ENCODE peak calls at places on chromosomes 4 and X, in four cellular contexts. A is progenitor cell of endocrine pancreas, S is Calu3, L is WERI-Rb-1. P is an unnamed sample.

GRCh38 chrX:10189317-10190268 is 32.8 kb downstream of the CLCN4 start:
- DNase-seq in S (peak; percentile 76), L (peak; percentile 74), A (peak; percentile 69), P (peak; percentile 81)

GRCh38 chr4:76764251-76764650 is 133.7 kb downstream of the SOWAHB start:
- DNase-seq in L (no peak), A (no peak), S (no peak), P (no peak)

GRCh38 chrX:30489323-30489722 is 88.2 kb downstream of the TASL start:
- DNase-seq in A (no peak), S (peak; percentile 24), L (peak; percentile 15), P (no peak)

GRCh38 chr4:146567396-146567795 is 45.7 kb upstream of the SLC10A7 start:
- DNase-seq in S (no peak), A (no peak), L (no peak), P (no peak)

GRCh38 chrX:69179380-69179911 is 14.2 kb upstream of the PJA1 start:
- DNase-seq in A (no peak), L (peak; percentile 50), S (no peak), P (peak; percentile 39)

GRCh38 chr4:80709082-80709869 is 321.2 kb upstream of the BMP3 start:
- DNase-seq in S (peak; percentile 8), A (no peak), L (no peak), P (no peak)

GRCh38 chr4:151013491-151013890 is 1.6 kb downstream of the LRBA start:
- DNase-seq in A (no peak), S (no peak), L (no peak), P (no peak)

GRCh38 chr4:81786063-81786763 is 314.5 kb upstream of the RASGEF1B start:
- DNase-seq in A (no peak), L (no peak), S (no peak), P (no peak)

GRCh38 chr4:78864405-78865024 is 74.7 kb downstream of the PAQR3 start:
- DNase-seq in A (no peak), L (no peak), S (peak; percentile 23), P (peak; percentile 23)

GRCh38 chr4:100841911-100842310 is 324.1 kb upstream of the EMCN start:
- DNase-seq in S (no peak), L (no peak), A (no peak), P (no peak)

GRCh38 chrX:29662759-29663503 is 552.4 kb upstream of the MAGEB2 start:
- DNase-seq in L (no peak), A (no peak), S (peak; percentile 70), P (no peak)

GRCh38 chr4:105150511-105150910 is 3.8 kb downstream of the TET2 start:
- DNase-seq in L (no peak), A (no peak), S (no peak), P (no peak)

GRCh38 chr4:52566136-52567031 is 92.7 kb downstream of the USP46 start:
- DNase-seq in S (no peak), L (no peak), A (no peak), P (no peak)

GRCh38 chrX:53695901-53696300 is 9.4 kb upstream of the HUWE1 start:
- DNase-seq in L (no peak), S (no peak), A (no peak), P (peak; percentile 23)

GRCh38 chr4:182931691-182932297 is 14.6 kb upstream of the DCTD start:
- DNase-seq in S (no peak), L (no peak), A (no peak), P (no peak)

GRCh38 chrX:134460861-134461218 is 875 bp downstream of the HPRT1 start:
- DNase-seq in S (peak; percentile 6), A (no peak), L (no peak), P (no peak)

GRCh38 chr4:146585761-146586333 is 52.8 kb upstream of the POU4F2 start:
- DNase-seq in S (no peak), L (no peak), A (no peak), P (no peak)

GRCh38 chr4:71473541-71474240 is 134.9 kb downstream of the SLC4A4 start:
- DNase-seq in A (no peak), S (no peak), L (no peak), P (no peak)

GRCh38 chrX:29903365-29903764 is 312.0 kb upstream of the MAGEB2 start:
- DNase-seq in A (no peak), S (no peak), L (no peak), P (no peak)

GRCh38 chr4:180832086-180832485 is 1411.1 kb upstream of the TENM3 start:
- DNase-seq in S (no peak), A (no peak), L (peak; percentile 21), P (no peak)

GRCh38 chrX:154021131-154021611 is 1.5 kb upstream of the IRAK1 start:
- DNase-seq in L (no peak), S (no peak), A (no peak), P (no peak)

GRCh38 chr4:145438298-145438697 is 43.4 kb upstream of the SMAD1 start:
- DNase-seq in S (no peak), L (no peak), A (no peak), P (no peak)

GRCh38 chr4:32462944-32463343 is 1742.8 kb downstream of the PCDH7 start:
- DNase-seq in S (no peak), A (no peak), L (peak; percentile 20), P (no peak)

GRCh38 chrX:50579955-50580354 is 109.3 kb upstream of the DGKK start:
- DNase-seq in S (peak; percentile 42), L (peak; percentile 33), A (no peak), P (peak; percentile 25)

GRCh38 chr4:138952405-138952804 is 63.2 kb upstream of the NOCT start:
- DNase-seq in L (no peak), A (no peak), S (peak; percentile 10), P (no peak)

GRCh38 chr4:55547918-55548317 is 1.2 kb upstream of the CLOCK start:
- DNase-seq in A (no peak), S (no peak), L (no peak), P (no peak)

GRCh38 chr4:22063613-22064012 is 115.0 kb upstream of the KCNIP4 start:
- DNase-seq in L (no peak), A (no peak), S (no peak), P (no peak)

GRCh38 chr4:185552254-185552653 is 16.9 kb upstream of the PDLIM3 start:
- DNase-seq in S (no peak), A (no peak), L (no peak), P (no peak)

GRCh38 chr4:159169414-159169813 is 66.5 kb downstream of the RAPGEF2 start:
- DNase-seq in L (no peak), S (no peak), A (no peak), P (no peak)

GRCh38 chr4:161702287-161702686 is 461.5 kb downstream of the FSTL5 start:
- DNase-seq in S (no peak), L (no peak), A (no peak), P (no peak)
- TF ChIP-seq CTCF in S (no peak), L (peak; percentile 13), A (peak; percentile 12), P (peak; percentile 17)

DNA sequence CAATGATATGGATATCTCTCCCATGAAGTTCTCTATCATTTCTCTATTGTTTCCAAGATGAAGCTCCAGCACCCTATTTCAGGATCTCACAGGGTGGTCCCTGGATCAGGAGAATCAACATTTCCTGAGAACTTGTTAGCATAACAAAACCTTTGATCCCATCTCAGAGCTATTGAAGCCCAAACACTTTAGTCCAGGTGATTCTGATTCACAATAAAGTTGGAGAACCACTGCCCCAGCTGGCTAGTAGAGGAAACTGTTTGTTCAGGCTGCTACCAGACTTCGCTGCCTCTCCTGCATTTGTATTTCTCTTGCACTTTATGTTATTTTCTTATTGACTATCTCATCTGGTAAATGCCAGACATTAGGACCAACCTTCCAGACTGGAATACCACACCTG is 65.4 kb downstream of the CEP44 start:
- DNase-seq in S (no peak), L (no peak), A (no peak), P (no peak)
- TF ChIP-seq CTCF in S (no peak), L (no peak), A (no peak), P (no peak)

DNA sequence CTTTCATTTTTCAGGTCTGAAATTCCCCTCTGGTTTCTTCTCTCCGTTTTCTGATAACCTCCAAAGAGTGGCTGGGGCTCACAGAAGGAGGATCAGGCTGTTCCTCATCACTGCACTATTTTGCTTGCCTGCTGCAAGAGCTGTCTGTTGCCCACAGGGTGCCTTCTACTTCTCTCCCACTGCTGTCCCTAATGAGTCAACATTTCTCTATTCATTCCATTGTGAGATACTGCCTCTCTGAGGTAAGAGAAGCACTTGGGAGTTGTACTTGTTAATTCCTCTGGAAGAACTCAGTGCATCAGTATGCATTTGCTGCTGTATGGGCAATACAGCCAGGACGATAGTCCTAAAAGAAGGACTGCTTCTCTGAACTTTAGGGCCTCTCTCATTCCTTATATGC is 34.8 kb downstream of the CT47B1 start:
- DNase-seq in A (no peak), S (no peak), L (no peak), P (no peak)
- TF ChIP-seq CTCF in A (no peak), S (no peak), L (no peak), P (no peak)

GRCh38 chrX:7168366-7168765 is 20.4 kb upstream of the PUDP start:
- DNase-seq in A (no peak), S (no peak), L (no peak), P (no peak)

GRCh38 chrX:7169627-7170026 is 21.7 kb upstream of the PUDP start:
- DNase-seq in A (no peak), L (no peak), S (no peak), P (no peak)

GRCh38 chrX:7170903-7171302 is 22.9 kb upstream of the PUDP start:
- DNase-seq in A (no peak), S (peak; percentile 10), L (peak; percentile 20), P (peak; percentile 13)
- TF ChIP-seq CTCF in A (peak; percentile 45), S (peak; percentile 28), L (peak; percentile 59), P (peak; percentile 39)

DNA sequence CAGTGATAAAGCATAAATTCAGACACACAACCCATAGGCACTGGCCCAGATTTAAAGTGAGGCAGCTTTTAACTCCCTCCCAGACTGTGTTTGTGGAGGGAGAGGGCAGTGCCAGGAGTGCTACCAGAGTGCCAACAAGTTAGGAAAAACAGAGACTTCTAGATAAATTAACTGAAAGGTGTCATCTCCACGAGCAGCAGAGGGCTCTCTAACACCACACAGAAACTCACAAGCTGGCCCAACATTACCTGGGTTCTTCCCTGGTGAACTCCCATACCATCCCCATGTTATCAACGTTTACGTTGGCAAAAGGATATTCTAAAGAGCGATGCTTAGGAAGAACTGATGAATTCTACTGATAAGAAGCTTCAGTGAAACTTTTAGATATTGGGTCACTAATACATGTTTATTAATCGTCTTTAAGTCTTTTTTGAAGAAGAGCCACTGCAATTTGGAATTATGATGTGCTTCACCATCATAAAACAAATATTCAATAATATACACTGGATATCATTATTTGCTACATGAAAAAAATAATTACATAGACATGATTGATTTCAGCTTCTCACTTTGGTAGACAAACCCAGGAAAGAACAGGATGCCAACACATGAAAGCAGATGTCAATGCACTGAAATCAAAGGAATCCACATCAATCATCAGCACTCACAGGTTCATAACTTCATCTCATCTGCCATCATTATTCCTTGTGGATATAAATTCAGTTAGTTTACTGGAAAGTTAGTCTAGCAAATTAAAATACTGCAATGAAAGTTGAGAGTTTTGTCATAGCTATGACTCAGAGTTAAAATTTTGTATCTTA is 121.2 kb upstream of the NAP1L5 start:
- DNase-seq in A (no peak), S (peak; percentile 42), L (peak; percentile 56), P (peak; percentile 12)
- TF ChIP-seq CTCF in A (peak; percentile 50), S (peak; percentile 27), L (peak; percentile 83), P (peak; percentile 28)

GRCh38 chrX:5915783-5916182 is 312.9 kb downstream of the NLGN4X start:
- DNase-seq in L (no peak), A (no peak), S (no peak), P (no peak)

DNA sequence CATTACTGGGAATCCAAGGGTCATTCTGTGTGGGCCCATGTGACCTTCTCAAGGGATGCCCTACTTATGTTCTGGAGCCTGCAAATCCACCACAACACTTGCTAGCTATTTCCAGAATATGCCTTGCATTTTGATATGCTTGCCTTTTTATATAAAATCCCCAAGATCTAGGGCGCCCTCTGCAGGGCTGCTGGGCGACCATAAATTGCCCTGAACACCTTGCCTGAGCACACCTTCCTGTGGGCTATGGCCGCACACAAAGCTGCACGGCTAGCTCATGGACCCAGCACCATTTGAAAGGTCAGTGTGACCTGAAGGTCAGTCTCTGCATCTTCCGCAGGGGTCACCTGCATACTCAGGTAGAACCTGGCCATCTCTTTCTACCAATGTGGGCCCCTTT is 311.7 kb downstream of the NLGN4X start:
- DNase-seq in L (peak; percentile 11), S (no peak), A (no peak), P (no peak)
- TF ChIP-seq CTCF in L (no peak), S (no peak), A (no peak), P (no peak)